ENCODE peak calls at places on chromosome 3, in seven cellular contexts. R, Z, Q, K, V, W and S are unnamed samples.

GRCh38 chr3:30664884-30665283 is 58.5 kb downstream of the TGFBR2 start:
- DNase-seq in R (no peak), Z (no peak), Q (no peak), K (no peak), V (no peak), W (no peak), S (no peak)

GRCh38 chr3:192851821-192852352 is 65.8 kb downstream of the MB21D2 start:
- DNase-seq in R (no peak), Z (no peak), Q (peak), K (peak), V (peak), W (peak), S (no peak)

GRCh38 chr3:38029400-38030125 is at the start of gene PLCD1:
- DNase-seq in R (peak), Z (peak), Q (peak), K (peak), V (peak), W (peak), S (peak)

GRCh38 chr3:150293401-150294001 is 114.6 kb upstream of the TSC22D2 start:
- DNase-seq in R (no peak), Z (no peak), Q (no peak), K (no peak), V (no peak), W (peak), S (no peak)

GRCh38 chr3:99776516-99777209 is 41.0 kb upstream of the CMSS1 start:
- DNase-seq in R (no peak), Z (no peak), Q (peak), K (no peak), V (no peak), W (peak), S (no peak)

GRCh38 chr3:131501949-131502348 is 822 bp downstream of the MRPL3 start:
- DNase-seq in R (no peak), Z (no peak), Q (no peak), K (no peak), V (no peak), W (no peak), S (no peak)

GRCh38 chr3:12229144-12229871 is 59.6 kb upstream of the PPARG start:
- DNase-seq in R (no peak), Z (no peak), Q (no peak), K (no peak), V (no peak), W (no peak), S (no peak)

GRCh38 chr3:144362126-144362525 is 390.5 kb downstream of the DIPK2A start:
- DNase-seq in R (no peak), Z (no peak), Q (peak), K (peak), V (no peak), W (no peak), S (no peak)

GRCh38 chr3:76826915-76827314 is 213.0 kb upstream of the ROBO2 start:
- DNase-seq in R (no peak), Z (no peak), Q (no peak), K (no peak), V (no peak), W (no peak), S (no peak)

GRCh38 chr3:95750097-95750496 is 1064.3 kb upstream of the EPHA6 start:
- DNase-seq in R (no peak), Z (no peak), Q (no peak), K (no peak), V (no peak), W (no peak), S (no peak)

GRCh38 chr3:149377408-149378111 is at the start of gene TM4SF1:
- DNase-seq in R (peak), Z (no peak), Q (peak), K (peak), V (peak), W (peak), S (no peak)

GRCh38 chr3:67192466-67192865 is 194.4 kb downstream of the KBTBD8 start:
- DNase-seq in R (no peak), Z (no peak), Q (no peak), K (no peak), V (no peak), W (no peak), S (no peak)

GRCh38 chr3:13569201-13569600 is 20.3 kb downstream of the FBLN2 start:
- DNase-seq in R (no peak), Z (no peak), Q (no peak), K (no peak), V (no peak), W (no peak), S (no peak)

GRCh38 chr3:62318752-62319569 is 54.4 kb downstream of the FEZF2 start:
- DNase-seq in R (peak), Z (peak), Q (peak), K (peak), V (peak), W (peak), S (peak)

GRCh38 chr3:39443530-39443929 is 23.9 kb upstream of the MOBP start:
- DNase-seq in R (no peak), Z (no peak), Q (no peak), K (peak), V (no peak), W (no peak), S (no peak)
- TF ChIP-seq CTCF in R (no peak), Z (no peak), Q (no peak), K (no peak), V (no peak), W (no peak), S (no peak)

DNA sequence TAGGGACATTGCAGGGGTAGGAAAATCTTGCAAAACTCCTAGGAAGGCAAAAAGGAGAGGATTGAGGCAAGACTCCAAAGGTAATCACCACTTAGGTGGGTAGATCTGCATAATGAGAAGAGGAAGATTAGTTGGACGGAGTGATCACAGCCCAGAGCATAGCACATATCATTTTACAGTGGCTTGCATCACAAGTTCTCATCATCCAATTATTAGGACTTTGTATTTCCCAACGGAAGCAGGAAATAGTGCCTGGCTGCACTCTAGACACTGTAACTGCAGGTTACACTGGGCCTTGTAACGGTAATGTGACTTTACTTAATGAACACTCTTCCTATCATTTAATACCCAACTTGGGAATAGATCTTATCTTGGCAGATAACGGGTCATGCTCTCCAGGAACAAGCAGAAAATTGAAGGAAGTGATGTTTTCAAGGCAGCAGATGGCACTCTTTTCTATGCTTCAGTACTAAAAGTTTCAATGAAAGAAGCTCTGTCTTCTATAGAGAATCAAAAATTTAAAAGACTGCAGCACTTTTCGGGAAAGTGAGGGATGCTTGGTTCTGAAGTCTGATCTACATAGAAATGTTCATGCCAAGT is 101.9 kb upstream of the KCNMB2 start:
- DNase-seq in R (no peak), Z (no peak), Q (no peak), K (no peak), V (no peak), W (peak), S (no peak)
- TF ChIP-seq CTCF in R (peak), Z (no peak), Q (peak), K (no peak), V (no peak), W (no peak), S (no peak)

DNA sequence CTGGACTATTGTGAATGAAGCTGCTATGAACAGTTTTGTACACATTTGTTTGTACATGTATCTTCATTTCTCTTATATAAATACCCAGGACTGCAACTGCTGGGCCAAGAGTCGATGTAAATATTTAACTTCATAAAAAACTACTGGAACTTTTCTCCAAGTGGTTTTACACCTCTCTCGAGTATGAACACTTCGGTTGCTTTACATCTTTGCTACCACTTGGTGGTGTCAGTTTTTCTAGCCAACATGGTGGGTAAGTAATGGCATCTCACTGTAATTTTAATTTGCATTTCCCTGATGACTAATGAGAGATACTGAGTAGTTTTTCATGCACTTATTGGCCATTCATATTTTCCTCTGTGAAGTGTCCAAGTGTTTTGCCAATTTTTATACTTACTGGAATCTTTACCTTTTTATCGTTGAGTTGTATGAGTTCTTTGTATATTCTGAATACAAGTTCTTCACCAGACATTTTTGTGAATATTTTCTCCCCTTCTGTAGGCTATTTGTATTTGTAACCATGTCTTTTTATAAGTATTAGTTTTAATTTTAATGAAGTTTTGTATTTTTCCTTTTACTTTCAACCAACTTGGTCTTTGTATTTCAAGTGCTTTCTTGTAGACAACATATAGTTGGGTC is 44.4 kb downstream of the PCOLCE2 start:
- DNase-seq in R (no peak), Z (no peak), Q (no peak), K (peak), V (no peak), W (peak), S (no peak)
- TF ChIP-seq CTCF in R (peak), Z (peak), Q (peak), K (peak), V (no peak), W (peak), S (peak)

DNA sequence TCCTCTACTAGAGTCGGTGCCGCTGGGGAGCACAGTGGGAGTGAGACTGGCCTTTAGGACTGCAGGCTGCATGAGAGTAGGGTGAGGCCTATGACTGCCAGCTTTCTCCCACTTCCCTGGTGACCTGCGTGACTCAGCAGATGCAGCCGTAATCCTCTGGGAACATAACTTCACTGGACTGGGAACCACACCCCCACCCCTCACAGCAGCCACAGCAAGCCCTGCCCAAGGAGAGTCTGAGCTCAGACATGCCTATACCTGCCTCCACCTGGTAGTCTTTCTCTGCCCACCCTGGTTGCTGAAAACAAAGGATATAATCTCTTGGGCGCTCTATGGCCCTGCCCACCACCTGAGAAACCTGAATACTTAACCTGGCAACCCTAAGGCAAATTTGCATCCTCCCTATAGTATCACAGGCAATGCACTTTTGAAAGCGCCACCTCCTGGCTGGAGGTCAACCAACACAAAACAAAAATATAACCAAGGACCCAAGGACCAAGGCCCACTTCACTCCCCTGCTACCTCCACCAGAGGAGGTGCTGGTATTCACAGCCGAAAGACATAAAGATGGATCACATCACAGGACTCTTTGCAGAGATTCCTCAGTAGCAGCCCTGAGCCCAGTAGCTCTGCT is 308.9 kb downstream of the CTNNB1 start:
- DNase-seq in R (no peak), Z (no peak), Q (peak), K (no peak), V (no peak), W (no peak), S (no peak)
- TF ChIP-seq CTCF in R (no peak), Z (no peak), Q (no peak), K (no peak), V (no peak), W (no peak), S (no peak)